ENCODE peak calls at places on chromosomes 11 and 22, in ten cellular contexts. One of them, this sample, is unnamed.

GRCh38 chr11:76523147-76523546 is 78.3 kb downstream of the EMSY start:
- DNase-seq in tibial nerve: no peak
- DNase-seq in spleen: no peak
- DNase-seq in HepG2: peak; percentile 47
- DNase-seq in upper lobe of left lung: no peak
- DNase-seq in adrenal gland: no peak
- DNase-seq in sigmoid colon: no peak
- DNase-seq in A549: no peak
- DNase-seq in right lobe of liver: no peak
- DNase-seq in HCT116: no peak
- DNase-seq in this sample: no peak

GRCh38 chr11:32056445-32056844 is 34.4 kb upstream of the RCN1 start:
- DNase-seq in HepG2: no peak
- DNase-seq in HCT116: no peak
- DNase-seq in spleen: no peak
- DNase-seq in A549: no peak
- DNase-seq in tibial nerve: no peak
- DNase-seq in upper lobe of left lung: no peak
- DNase-seq in adrenal gland: no peak
- DNase-seq in sigmoid colon: no peak
- DNase-seq in right lobe of liver: no peak
- DNase-seq in this sample: no peak

GRCh38 chr22:45804319-45804985 is 132.8 kb downstream of the ATXN10 start:
- DNase-seq in sigmoid colon: no peak
- DNase-seq in tibial nerve: no peak
- DNase-seq in A549: no peak
- DNase-seq in right lobe of liver: no peak
- DNase-seq in upper lobe of left lung: no peak
- DNase-seq in spleen: no peak
- DNase-seq in HepG2: no peak
- DNase-seq in HCT116: no peak
- DNase-seq in adrenal gland: no peak
- DNase-seq in this sample: no peak

GRCh38 chr11:56843816-56844215 is 95.3 kb upstream of the OR9G4 start:
- DNase-seq in right lobe of liver: no peak
- DNase-seq in HepG2: no peak
- DNase-seq in A549: no peak
- DNase-seq in adrenal gland: no peak
- DNase-seq in tibial nerve: no peak
- DNase-seq in HCT116: no peak
- DNase-seq in sigmoid colon: no peak
- DNase-seq in upper lobe of left lung: no peak
- DNase-seq in spleen: no peak
- DNase-seq in this sample: no peak

GRCh38 chr11:76999597-76999996 is 34.6 kb upstream of the B3GNT6 start:
- DNase-seq in A549: no peak
- DNase-seq in tibial nerve: no peak
- DNase-seq in right lobe of liver: no peak
- DNase-seq in spleen: no peak
- DNase-seq in sigmoid colon: no peak
- DNase-seq in HepG2: no peak
- DNase-seq in upper lobe of left lung: no peak
- DNase-seq in adrenal gland: no peak
- DNase-seq in HCT116: no peak
- DNase-seq in this sample: no peak

GRCh38 chr11:67310246-67311050 is 7.1 kb downstream of the SSH3 start:
- DNase-seq in HCT116: no peak
- DNase-seq in A549: no peak
- DNase-seq in right lobe of liver: no peak
- DNase-seq in HepG2: no peak
- DNase-seq in adrenal gland: no peak
- DNase-seq in upper lobe of left lung: no peak
- DNase-seq in tibial nerve: no peak
- DNase-seq in sigmoid colon: no peak
- DNase-seq in spleen: peak; percentile 73
- DNase-seq in this sample: no peak

GRCh38 chr11:34104680-34105078 is 750 bp upstream of the NAT10 start:
- DNase-seq in HepG2: no peak
- DNase-seq in spleen: no peak
- DNase-seq in HCT116: no peak
- DNase-seq in sigmoid colon: no peak
- DNase-seq in tibial nerve: no peak
- DNase-seq in A549: no peak
- DNase-seq in upper lobe of left lung: no peak
- DNase-seq in right lobe of liver: no peak
- DNase-seq in adrenal gland: no peak
- DNase-seq in this sample: no peak

GRCh38 chr11:69027704-69028372 is 14.8 kb upstream of the MRGPRF start:
- DNase-seq in HCT116: no peak
- DNase-seq in spleen: no peak
- DNase-seq in sigmoid colon: no peak
- DNase-seq in right lobe of liver: peak; percentile 85
- DNase-seq in adrenal gland: no peak
- DNase-seq in A549: no peak
- DNase-seq in upper lobe of left lung: peak; percentile 92
- DNase-seq in HepG2: peak; percentile 56
- DNase-seq in tibial nerve: no peak
- DNase-seq in this sample: no peak

GRCh38 chr11:105274631-105275030 is 135.1 kb upstream of the CARD18 start:
- DNase-seq in A549: no peak
- DNase-seq in upper lobe of left lung: no peak
- DNase-seq in spleen: no peak
- DNase-seq in tibial nerve: no peak
- DNase-seq in HCT116: no peak
- DNase-seq in adrenal gland: no peak
- DNase-seq in sigmoid colon: no peak
- DNase-seq in HepG2: no peak
- DNase-seq in right lobe of liver: no peak
- DNase-seq in this sample: no peak
- H3K4me1 ChIP-seq in A549: no peaks in the 10 kb centered on the region
- H3K4me1 ChIP-seq in upper lobe of left lung: no peaks in the 10 kb centered on the region
- H3K4me1 ChIP-seq in spleen: no peaks in the 10 kb centered on the region
- H3K4me1 ChIP-seq in tibial nerve: no peaks in the 10 kb centered on the region
- H3K4me1 ChIP-seq in HCT116: no peaks in the 10 kb centered on the region
- H3K4me1 ChIP-seq in adrenal gland: no peaks in the 10 kb centered on the region
- H3K4me1 ChIP-seq in sigmoid colon: no peaks in the 10 kb centered on the region
- H3K4me1 ChIP-seq in HepG2: no peaks in the 10 kb centered on the region
- H3K4me1 ChIP-seq in right lobe of liver: no peaks in the 10 kb centered on the region
- H3K4me1 ChIP-seq in this sample: no peaks in the 10 kb centered on the region

DNA sequence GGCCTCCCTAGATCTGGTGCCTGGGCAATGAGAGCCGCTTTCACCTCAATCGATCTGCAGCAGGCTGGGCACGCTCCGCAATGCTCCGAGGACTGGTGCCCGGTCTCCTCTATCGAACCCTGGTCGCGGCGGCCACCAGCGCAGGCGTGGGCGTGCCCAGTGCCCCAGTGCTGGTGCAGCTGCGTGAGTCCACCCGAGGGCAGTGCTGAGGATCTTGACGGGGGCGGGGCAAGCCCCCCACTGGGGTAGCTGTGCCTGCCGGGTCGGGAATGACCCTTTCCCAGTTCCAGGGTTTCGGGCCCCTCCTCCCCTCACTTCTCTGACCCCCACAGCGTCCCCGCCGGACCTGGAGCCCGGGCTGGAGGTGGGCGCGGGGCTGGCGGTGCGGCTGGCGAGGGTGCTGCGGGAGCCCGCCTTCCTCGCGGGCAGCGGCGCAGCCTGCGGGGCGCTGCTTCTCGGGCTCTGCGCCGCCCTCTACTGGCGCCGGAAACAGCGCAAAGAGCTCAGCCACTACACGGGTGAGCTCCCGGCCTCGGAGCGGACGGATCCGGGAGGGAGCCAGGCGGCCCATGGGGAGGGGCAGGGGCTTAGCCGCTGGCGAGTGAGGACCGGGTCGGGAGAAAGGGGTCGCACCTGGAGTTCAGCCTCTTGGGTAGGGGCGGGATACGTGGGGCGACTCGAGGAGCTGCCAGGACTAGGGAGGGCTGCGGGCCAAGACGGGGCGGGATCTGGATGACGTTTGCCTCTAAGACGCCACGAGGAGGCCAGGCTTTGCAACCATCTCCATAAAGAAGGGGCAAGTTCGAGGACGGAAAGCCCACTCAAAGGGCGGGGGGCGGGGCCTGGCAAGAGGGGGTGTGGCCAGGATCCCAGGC is 10.9 kb downstream of the ROBO3 start:
- DNase-seq in sigmoid colon: peak; percentile 95
- DNase-seq in tibial nerve: peak; percentile 84
- DNase-seq in A549: peak; percentile 76
- DNase-seq in right lobe of liver: peak; percentile 82
- DNase-seq in upper lobe of left lung: peak; percentile 86
- DNase-seq in spleen: peak; percentile 95
- DNase-seq in HCT116: peak; percentile 94
- DNase-seq in adrenal gland: peak; percentile 85
- DNase-seq in HepG2: peak; percentile 54
- DNase-seq in this sample: peak; percentile 83
- TF ChIP-seq POLR2A in sigmoid colon: no peak
- TF ChIP-seq POLR2A in tibial nerve: peak; percentile 9
- TF ChIP-seq POLR2A in A549: peak; percentile 49
- TF ChIP-seq POLR2A in right lobe of liver: peak; percentile 64
- TF ChIP-seq POLR2A in upper lobe of left lung: peak; percentile 13
- TF ChIP-seq POLR2A in spleen: no peak
- TF ChIP-seq POLR2A in HCT116: peak; percentile 15
- TF ChIP-seq POLR2A in adrenal gland: peak; percentile 49
- TF ChIP-seq POLR2A in HepG2: no peak
- TF ChIP-seq POLR2A in this sample: no peak

DNA sequence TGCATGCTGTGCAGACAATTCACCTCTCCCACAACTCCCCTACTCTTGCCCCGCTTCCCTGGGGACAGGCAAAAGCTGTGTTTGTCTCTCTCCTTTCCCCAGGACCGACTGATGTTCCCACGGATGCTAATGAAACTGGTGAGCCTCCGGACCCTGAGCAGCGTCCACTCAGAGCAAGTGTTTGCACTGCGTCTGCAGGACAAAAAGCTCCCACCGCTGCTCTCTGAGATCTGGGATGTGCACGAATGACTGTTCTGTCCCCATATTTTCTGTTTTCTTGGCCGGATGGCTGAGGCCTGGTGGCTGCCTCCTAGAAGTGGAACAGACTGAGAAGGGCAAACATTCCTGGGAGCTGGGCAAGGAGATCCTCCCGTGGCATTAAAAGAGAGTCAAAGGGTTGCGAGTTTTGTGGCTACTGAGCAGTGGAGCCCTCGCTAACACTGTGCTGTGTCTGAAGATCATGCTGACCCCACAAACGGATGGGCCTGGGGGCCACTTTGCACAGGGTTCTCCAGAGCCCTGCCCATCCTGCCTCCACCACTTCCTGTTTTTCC is 1.4 kb upstream of the MADD start:
- DNase-seq in tibial nerve: no peak
- DNase-seq in sigmoid colon: no peak
- DNase-seq in HepG2: no peak
- DNase-seq in HCT116: no peak
- DNase-seq in A549: no peak
- DNase-seq in spleen: peak; percentile 78
- DNase-seq in adrenal gland: no peak
- DNase-seq in upper lobe of left lung: no peak
- DNase-seq in right lobe of liver: no peak
- DNase-seq in this sample: no peak
- H3K4me3 ChIP-seq in tibial nerve: no peak overlapping the region
- H3K4me3 ChIP-seq in sigmoid colon: peak overlapping the region; percentile 94
- H3K4me3 ChIP-seq in HepG2: peak overlapping the region; percentile 80
- H3K4me3 ChIP-seq in HCT116: peak overlapping the region; percentile 76
- H3K4me3 ChIP-seq in A549: peak overlapping the region; percentile 72
- H3K4me3 ChIP-seq in spleen: peak overlapping the region; percentile 73
- H3K4me3 ChIP-seq in adrenal gland: no peak overlapping the region
- H3K4me3 ChIP-seq in upper lobe of left lung: peak overlapping the region; percentile 92
- H3K4me3 ChIP-seq in right lobe of liver: no peak overlapping the region
- H3K4me3 ChIP-seq in this sample: no peak overlapping the region

DNA sequence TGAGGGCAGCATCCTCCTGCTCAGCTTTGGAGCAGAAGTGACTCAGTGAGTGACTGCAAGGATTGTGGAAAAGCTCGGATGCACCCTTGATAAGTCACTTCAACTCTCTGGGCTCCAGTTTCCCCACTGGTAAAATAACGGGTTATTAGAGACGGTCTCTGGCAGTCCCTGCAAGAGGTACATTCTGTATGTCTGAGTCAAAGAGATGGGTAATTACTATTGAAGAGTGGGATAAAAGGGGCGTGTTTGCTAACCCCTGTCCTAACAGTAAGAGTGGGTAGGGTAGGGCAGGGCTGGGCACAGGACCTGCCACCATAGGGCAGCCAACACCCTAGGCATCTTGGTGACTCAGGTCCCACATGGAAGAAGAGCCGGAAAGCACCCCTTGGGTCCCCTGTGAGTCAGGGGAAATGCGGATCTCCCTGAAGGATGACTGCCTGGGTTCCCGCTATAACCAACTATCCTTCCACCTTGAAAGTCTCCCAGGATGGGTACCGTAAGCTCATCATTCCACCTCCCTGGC is 7.3 kb upstream of the AHNAK start:
- DNase-seq in tibial nerve: no peak
- DNase-seq in sigmoid colon: no peak
- DNase-seq in spleen: no peak
- DNase-seq in A549: peak; percentile 92
- DNase-seq in HepG2: no peak
- DNase-seq in right lobe of liver: no peak
- DNase-seq in upper lobe of left lung: no peak
- DNase-seq in adrenal gland: no peak
- DNase-seq in HCT116: peak; percentile 68
- DNase-seq in this sample: no peak
- H3K4me1 ChIP-seq in tibial nerve: peaks cover 70% of the 10 kb centered on the region
- H3K4me1 ChIP-seq in sigmoid colon: peaks cover 78% of the 10 kb centered on the region
- H3K4me1 ChIP-seq in spleen: peaks cover 97% of the 10 kb centered on the region
- H3K4me1 ChIP-seq in A549: peaks cover 83% of the 10 kb centered on the region
- H3K4me1 ChIP-seq in HepG2: peaks cover 93% of the 10 kb centered on the region
- H3K4me1 ChIP-seq in right lobe of liver: no peaks in the 10 kb centered on the region
- H3K4me1 ChIP-seq in upper lobe of left lung: peaks cover 81% of the 10 kb centered on the region
- H3K4me1 ChIP-seq in adrenal gland: peaks cover 41% of the 10 kb centered on the region
- H3K4me1 ChIP-seq in HCT116: peaks cover 87% of the 10 kb centered on the region
- H3K4me1 ChIP-seq in this sample: peaks cover 54% of the 10 kb centered on the region

GRCh38 chr11:65663634-65664200 is 1.0 kb upstream of the RELA start:
- DNase-seq in right lobe of liver: peak; percentile 57
- DNase-seq in adrenal gland: peak; percentile 70
- DNase-seq in A549: peak; percentile 61
- DNase-seq in spleen: peak; percentile 89
- DNase-seq in upper lobe of left lung: no peak
- DNase-seq in sigmoid colon: peak; percentile 92
- DNase-seq in HepG2: no peak
- DNase-seq in tibial nerve: peak; percentile 61
- DNase-seq in HCT116: no peak
- DNase-seq in this sample: no peak
- TF ChIP-seq POLR2A in right lobe of liver: no peak
- TF ChIP-seq POLR2A in adrenal gland: no peak
- TF ChIP-seq POLR2A in A549: peak; percentile 4
- TF ChIP-seq POLR2A in spleen: no peak
- TF ChIP-seq POLR2A in upper lobe of left lung: no peak
- TF ChIP-seq POLR2A in sigmoid colon: no peak
- TF ChIP-seq POLR2A in HepG2: no peak
- TF ChIP-seq POLR2A in tibial nerve: no peak
- TF ChIP-seq POLR2A in HCT116: no peak
- TF ChIP-seq POLR2A in this sample: peak; percentile 6

DNA sequence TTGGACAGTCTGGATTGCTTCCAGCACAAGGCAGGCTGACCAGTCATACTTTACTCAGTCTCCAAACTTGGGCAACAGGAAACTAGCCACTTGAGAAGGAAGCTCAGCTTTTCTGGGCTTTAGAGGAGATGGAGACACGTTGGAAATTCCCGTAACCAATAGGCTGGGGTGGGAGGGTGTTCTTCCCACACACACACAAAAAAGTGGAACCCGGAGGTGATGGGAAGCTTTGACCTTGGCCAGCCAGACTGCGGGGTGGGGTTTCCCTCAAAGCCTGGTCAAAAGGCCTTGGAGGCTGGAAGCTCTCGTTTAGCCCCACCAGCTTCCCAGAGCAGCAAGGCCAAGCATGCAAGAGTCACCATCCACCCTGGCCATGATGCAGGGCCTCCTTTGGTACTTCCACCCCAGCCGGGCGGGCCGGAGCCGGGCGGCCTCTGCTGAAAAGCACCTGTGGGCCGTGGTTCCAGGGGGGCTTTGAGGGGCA is 126.2 kb downstream of the BCR start:
- DNase-seq in A549: no peak
- DNase-seq in upper lobe of left lung: no peak
- DNase-seq in tibial nerve: no peak
- DNase-seq in HepG2: no peak
- DNase-seq in sigmoid colon: no peak
- DNase-seq in HCT116: no peak
- DNase-seq in spleen: peak; percentile 78
- DNase-seq in adrenal gland: peak; percentile 51
- DNase-seq in right lobe of liver: peak; percentile 41
- DNase-seq in this sample: no peak
- H3K4me3 ChIP-seq in A549: no peak overlapping the region
- H3K4me3 ChIP-seq in upper lobe of left lung: no peak overlapping the region
- H3K4me3 ChIP-seq in tibial nerve: no peak overlapping the region
- H3K4me3 ChIP-seq in HepG2: no peak overlapping the region
- H3K4me3 ChIP-seq in sigmoid colon: no peak overlapping the region
- H3K4me3 ChIP-seq in HCT116: no peak overlapping the region
- H3K4me3 ChIP-seq in spleen: no peak overlapping the region
- H3K4me3 ChIP-seq in adrenal gland: no peak overlapping the region
- H3K4me3 ChIP-seq in right lobe of liver: no peak overlapping the region
- H3K4me3 ChIP-seq in this sample: no peak overlapping the region